ENCODE peak calls at places on chromosomes 4 and X, in five cellular contexts. J is pancreas, A is PC-3, Y is WERI-Rb-1, X is DND-41. V is an unnamed sample.

GRCh38 chr4:40325406-40326019 is 9.6 kb upstream of the CHRNA9 start:
- DNase-seq in J (no peak), A (peak; percentile 72), Y (peak; percentile 62), X (peak; percentile 75), V (peak; percentile 84)

GRCh38 chr4:44545781-44546180 is 97.2 kb upstream of the KCTD8 start:
- DNase-seq in J (no peak), A (no peak), Y (no peak), X (no peak), V (no peak)

GRCh38 chrX:133229361-133229760 is 11.2 kb upstream of the TFDP3 start:
- DNase-seq in J (no peak), A (peak; percentile 93), Y (no peak), X (no peak), V (no peak)

GRCh38 chrX:19372170-19373033 is 28.7 kb downstream of the PDHA1 start:
- DNase-seq in J (no peak), A (peak; percentile 78), Y (peak; percentile 76), X (peak; percentile 71), V (peak; percentile 62)

GRCh38 chr4:2799444-2799911 is 6.6 kb downstream of the SH3BP2 start:
- DNase-seq in J (peak; percentile 76), A (no peak), Y (no peak), X (peak; percentile 26), V (no peak)

GRCh38 chr4:110061101-110061500 is 137.3 kb downstream of the ELOVL6 start:
- DNase-seq in J (no peak), A (no peak), Y (no peak), X (no peak), V (no peak)

GRCh38 chrX:71618303-71618721 is at the start of gene CXCR3:
- DNase-seq in J (no peak), A (no peak), Y (no peak), X (peak; percentile 77), V (peak; percentile 74)

GRCh38 chr4:47662975-47663374 is 174.9 kb downstream of the CORIN start:
- DNase-seq in J (no peak), A (peak; percentile 20), Y (peak; percentile 45), X (peak; percentile 21), V (no peak)

GRCh38 chr4:8534129-8534528 is 46.1 kb upstream of the GPR78 start:
- DNase-seq in J (no peak), A (peak; percentile 92), Y (no peak), X (no peak), V (no peak)

GRCh38 chr4:102308032-102308799 is 37.1 kb downstream of the SLC39A8 start:
- DNase-seq in J (no peak), A (no peak), Y (no peak), X (peak; percentile 66), V (no peak)

GRCh38 chr4:139617702-139618490 is 47.7 kb upstream of the MGST2 start:
- DNase-seq in J (no peak), A (peak; percentile 48), Y (no peak), X (no peak), V (no peak)

GRCh38 chr4:25862411-25863346 is at the start of gene SEL1L3:
- DNase-seq in J (peak; percentile 84), A (peak; percentile 27), Y (peak; percentile 56), X (no peak), V (peak; percentile 13)

GRCh38 chr4:102217345-102217744 is 127.9 kb downstream of the SLC39A8 start:
- DNase-seq in J (no peak), A (peak; percentile 65), Y (no peak), X (no peak), V (no peak)

GRCh38 chr4:29081230-29081955 is 1638.8 kb upstream of the PCDH7 start:
- DNase-seq in J (no peak), A (peak; percentile 54), Y (no peak), X (no peak), V (no peak)

GRCh38 chr4:41287005-41287404 is 30.3 kb downstream of the UCHL1 start:
- DNase-seq in J (no peak), A (peak; percentile 62), Y (no peak), X (no peak), V (no peak)

GRCh38 chr4:54400802-54401201 is 171.7 kb downstream of the PDGFRA start:
- DNase-seq in J (no peak), A (peak; percentile 84), Y (no peak), X (no peak), V (no peak)

GRCh38 chr4:38856524-38857337 is at the start of gene TLR6:
- DNase-seq in J (no peak), A (peak; percentile 87), Y (peak; percentile 57), X (peak; percentile 72), V (peak; percentile 71)

GRCh38 chr4:37803348-37803973 is 23.0 kb upstream of the PGM2 start:
- DNase-seq in J (no peak), A (peak; percentile 56), Y (no peak), X (no peak), V (peak; percentile 49)

GRCh38 chrX:130413415-130413814 is 11.6 kb downstream of the RBMX2 start:
- DNase-seq in J (no peak), A (no peak), Y (no peak), X (no peak), V (no peak)

GRCh38 chr4:92299152-92299551 is 4.6 kb upstream of the GRID2 start:
- DNase-seq in J (no peak), A (peak; percentile 27), Y (no peak), X (no peak), V (no peak)

GRCh38 chrX:17372052-17372451 is 2.9 kb upstream of the NHS start:
- DNase-seq in J (no peak), A (no peak), Y (no peak), X (no peak), V (no peak)

GRCh38 chrX:106139048-106139447 is 29.1 kb upstream of the PWWP3B start:
- DNase-seq in J (peak; percentile 33), A (no peak), Y (no peak), X (no peak), V (no peak)
- H3K4me3 ChIP-seq in J (no peak overlapping the region), A (no peak overlapping the region), Y (no peak overlapping the region), X (no peak overlapping the region), V (no peak overlapping the region)

DNA sequence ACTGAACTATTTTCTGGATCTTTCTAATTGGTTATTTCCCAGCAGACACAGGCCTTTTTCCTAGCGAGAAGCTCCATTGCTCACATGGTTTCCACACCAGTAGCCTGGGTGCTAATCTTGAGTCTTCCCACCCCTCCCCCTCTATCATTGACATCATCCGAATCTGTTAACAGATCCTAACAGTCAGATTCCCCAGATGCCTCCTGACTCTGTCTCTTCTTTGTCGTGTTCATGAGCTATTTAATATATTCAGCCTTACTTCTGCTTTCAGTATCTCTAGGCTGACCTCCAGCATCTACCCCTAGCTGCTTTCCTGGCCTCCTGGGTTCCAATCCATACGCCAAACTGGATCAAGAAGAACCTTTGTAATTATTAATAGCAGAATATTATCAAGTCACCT is 85.0 kb downstream of the CLNK start:
- DNase-seq in J (no peak), A (no peak), Y (no peak), X (no peak), V (no peak)
- H3K4me3 ChIP-seq in J (no peak overlapping the region), A (no peak overlapping the region), Y (no peak overlapping the region), X (no peak overlapping the region), V (no peak overlapping the region)

GRCh38 chr4:83535945-83536648 is at the start of gene GPAT3:
- DNase-seq in J (peak; percentile 91), A (peak; percentile 87), Y (peak; percentile 58), X (no peak), V (peak; percentile 56)
- H3K4me3 ChIP-seq in J (peak within 1 kb of the TSS; percentile 80), A (peak within 1 kb of the TSS; percentile 91), Y (peak within 1 kb of the TSS; percentile 81), X (no peak within 1 kb of the TSS), V (peak within 1 kb of the TSS; percentile 80)

GRCh38 chr4:80188457-80188800 is 8.9 kb upstream of the PRDM8 start:
- DNase-seq in J (no peak), A (no peak), Y (no peak), X (no peak), V (no peak)

GRCh38 chr4:80189956-80190671 is 7.2 kb upstream of the PRDM8 start:
- DNase-seq in J (peak; percentile 36), A (no peak), Y (no peak), X (no peak), V (no peak)

GRCh38 chr4:80189581-80189955 is 7.7 kb upstream of the PRDM8 start:
- DNase-seq in J (no peak), A (no peak), Y (no peak), X (no peak), V (no peak)

GRCh38 chr4:80187677-80188076 is 9.6 kb upstream of the PRDM8 start:
- DNase-seq in J (no peak), A (no peak), Y (no peak), X (no peak), V (no peak)

DNA sequence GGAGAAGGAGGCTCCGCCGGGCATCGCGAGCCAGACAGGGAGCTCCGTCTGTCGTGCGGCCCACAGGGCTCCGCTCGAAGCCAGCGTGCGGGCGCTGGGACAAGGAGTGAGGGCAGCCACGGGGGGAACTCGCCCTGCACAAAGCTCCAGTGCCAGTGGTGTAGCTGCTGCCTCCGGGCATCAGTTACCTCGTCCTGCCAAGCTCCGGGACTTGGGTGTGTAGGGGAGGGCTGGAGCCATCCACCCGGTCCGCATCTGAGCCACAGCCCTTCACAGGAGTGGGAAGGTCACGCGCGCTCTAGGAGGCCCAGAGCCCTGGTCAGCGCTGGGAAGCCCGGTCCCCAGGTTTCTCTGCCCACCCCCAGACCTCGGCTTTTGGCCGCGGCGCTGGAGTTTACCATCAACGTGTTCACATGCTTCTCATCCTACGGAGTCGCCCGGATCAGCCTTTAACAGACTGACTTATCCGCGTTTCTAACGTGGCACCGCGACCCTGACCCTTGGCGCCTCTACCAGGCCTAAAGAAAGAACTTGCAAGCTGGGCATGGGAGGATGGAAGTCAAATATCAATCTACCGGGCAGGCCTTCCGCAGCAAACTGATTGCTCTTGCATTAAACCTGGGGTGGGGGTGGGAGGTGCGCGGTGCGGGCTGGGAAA is 8.4 kb upstream of the PRDM8 start:
- DNase-seq in J (peak; percentile 65), A (no peak), Y (no peak), X (no peak), V (no peak)
- H3K4me3 ChIP-seq in J (no peak overlapping the region), A (no peak overlapping the region), Y (no peak overlapping the region), X (no peak overlapping the region), V (no peak overlapping the region)

DNA sequence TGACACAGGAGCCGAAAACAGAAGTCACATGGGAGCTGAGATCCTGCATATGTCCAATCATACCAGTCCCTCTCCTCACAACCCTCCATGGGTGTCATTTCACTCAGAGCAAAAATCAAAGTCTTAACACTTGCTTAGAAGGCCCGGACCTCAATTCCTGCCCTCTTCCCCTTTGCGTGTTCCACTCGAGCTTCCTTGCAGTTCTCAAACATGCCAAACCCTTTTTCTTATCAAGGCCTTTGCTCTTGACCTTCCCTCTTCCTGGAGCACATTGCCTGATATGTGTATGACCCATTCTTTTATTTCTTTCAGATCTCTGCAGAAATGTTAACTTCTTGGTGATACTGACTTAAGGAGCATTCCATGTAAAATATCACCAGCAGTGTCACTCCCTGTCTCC is 87.0 kb upstream of the USP38 start:
- DNase-seq in J (no peak), A (no peak), Y (no peak), X (no peak), V (no peak)
- H3K4me3 ChIP-seq in J (no peak overlapping the region), A (no peak overlapping the region), Y (no peak overlapping the region), X (no peak overlapping the region), V (no peak overlapping the region)

GRCh38 chrX:50910685-50911176 is at the start of gene BMP15:
- DNase-seq in J (peak; percentile 51), A (no peak), Y (no peak), X (no peak), V (no peak)
- H3K4me3 ChIP-seq in J (no peak within 1 kb of the TSS), A (no peak within 1 kb of the TSS), Y (no peak within 1 kb of the TSS), X (no peak within 1 kb of the TSS), V (no peak within 1 kb of the TSS)

GRCh38 chrX:9278475-9279270 is 186.2 kb upstream of the TBL1X start:
- DNase-seq in J (no peak), A (no peak), Y (no peak), X (no peak), V (no peak)
- H3K4me3 ChIP-seq in J (no peak overlapping the region), A (no peak overlapping the region), Y (no peak overlapping the region), X (no peak overlapping the region), V (no peak overlapping the region)

GRCh38 chr4:3852751-3853150 is 86.6 kb downstream of the ADRA2C start:
- DNase-seq in J (no peak), A (no peak), Y (no peak), X (no peak), V (no peak)
- H3K4me3 ChIP-seq in J (no peak overlapping the region), A (no peak overlapping the region), Y (no peak overlapping the region), X (no peak overlapping the region), V (no peak overlapping the region)

V was measured in naive thymus-derived CD4-positive, alpha-beta T cell.